ENCODE peak calls at places on chromosomes 3 and 15, in five cellular contexts. B, O, L, W and T are unnamed samples.

GRCh38 chr3:114404590-114404989 is 110.8 kb downstream of the TIGIT start:
- DNase-seq in W (no peak), L (no peak), O (peak; percentile 9), B (no peak), T (no peak)

GRCh38 chr3:180980612-180981011 is 8.9 kb downstream of the DNAJC19 start:
- DNase-seq in B (no peak), W (peak; percentile 14), L (no peak), O (no peak), T (no peak)

GRCh38 chr15:76334438-76335004 is 2.1 kb upstream of the ISL2 start:
- DNase-seq in L (no peak), W (no peak), B (no peak), O (no peak), T (no peak)

GRCh38 chr3:170233532-170233931 is 11.3 kb downstream of the PRKCI start:
- DNase-seq in W (peak; percentile 69), B (no peak), L (no peak), O (no peak), T (peak; percentile 15)

GRCh38 chr3:71930056-71930991 is 145.4 kb upstream of the PROK2 start:
- DNase-seq in B (no peak), W (peak; percentile 10), O (peak; percentile 34), L (no peak), T (peak; percentile 3)

GRCh38 chr3:149970716-149971402 is at the start of gene PFN2:
- DNase-seq in B (peak; percentile 27), L (peak; percentile 75), O (peak; percentile 57), W (no peak), T (peak; percentile 94)

GRCh38 chr3:188539631-188540194 is 385.8 kb downstream of the LPP start:
- DNase-seq in B (no peak), O (no peak), L (no peak), W (no peak), T (no peak)

GRCh38 chr15:58203537-58203936 is 65.4 kb downstream of the AQP9 start:
- DNase-seq in W (peak; percentile 95), B (no peak), L (no peak), O (no peak), T (peak; percentile 65)

GRCh38 chr3:126417461-126418255 is 22.9 kb downstream of the CFAP100 start:
- DNase-seq in W (no peak), L (no peak), O (no peak), B (no peak), T (no peak)

GRCh38 chr3:46829699-46830208 is 33.5 kb downstream of the MYL3 start:
- DNase-seq in B (no peak), W (no peak), L (no peak), O (no peak), T (no peak)

GRCh38 chr15:98548172-98548971 is 100.0 kb upstream of the IGF1R start:
- DNase-seq in W (no peak), L (peak; percentile 54), B (no peak), O (no peak), T (peak; percentile 55)

GRCh38 chr15:100311829-100312228 is 29.9 kb downstream of the ADAMTS17 start:
- DNase-seq in L (no peak), W (no peak), B (no peak), O (no peak), T (no peak)

GRCh38 chr15:69610264-69610663 is 157.6 kb downstream of the RPLP1 start:
- DNase-seq in B (no peak), W (no peak), O (no peak), L (no peak), T (no peak)

GRCh38 chr3:111926266-111926676 is 52.6 kb upstream of the ABHD10 start:
- DNase-seq in W (no peak), O (no peak), B (no peak), L (no peak), T (peak; percentile 93)

GRCh38 chr3:184337315-184337714 is at the start of gene FAM131A:
- DNase-seq in O (no peak), L (no peak), W (no peak), B (no peak), T (no peak)

GRCh38 chr3:147614210-147614609 is 205.0 kb downstream of the ZIC1 start:
- DNase-seq in O (no peak), B (no peak), L (no peak), W (no peak), T (no peak)

GRCh38 chr15:41051139-41051538 is 64.9 kb downstream of the INO80 start:
- DNase-seq in L (no peak), O (no peak), B (no peak), W (no peak), T (no peak)

GRCh38 chr15:29687939-29688884 is 134.1 kb downstream of the TJP1 start:
- DNase-seq in W (no peak), L (no peak), B (no peak), O (no peak), T (no peak)

GRCh38 chr3:195549931-195550519 is 6.9 kb upstream of the PPP1R2 start:
- DNase-seq in B (peak; percentile 54), W (no peak), O (no peak), L (no peak), T (no peak)

GRCh38 chr3:13540332-13540995 is 8.5 kb upstream of the FBLN2 start:
- DNase-seq in W (no peak), L (no peak), O (no peak), B (no peak), T (no peak)

GRCh38 chr15:48366574-48367312 is 35.5 kb downstream of the DUT start:
- DNase-seq in L (no peak), O (no peak), W (no peak), B (no peak), T (no peak)

GRCh38 chr3:146087121-146087520 is 73.9 kb downstream of the PLOD2 start:
- DNase-seq in L (no peak), W (no peak), O (no peak), B (no peak), T (no peak)

GRCh38 chr3:18111702-18112311 is 313.3 kb downstream of the SATB1 start:
- DNase-seq in B (no peak), W (no peak), O (no peak), L (no peak), T (no peak)

GRCh38 chr3:152769523-152769922 is 65.4 kb upstream of the P2RY1 start:
- DNase-seq in O (no peak), L (no peak), W (no peak), B (no peak), T (no peak)

GRCh38 chr3:179324270-179324754 is 1.5 kb downstream of the ZNF639 start:
- DNase-seq in W (no peak), L (peak; percentile 4), B (no peak), O (peak; percentile 81), T (peak; percentile 17)

GRCh38 chr3:11915621-11916417 is 69.1 kb upstream of the TAMM41 start:
- DNase-seq in O (no peak), L (no peak), B (no peak), W (no peak), T (no peak)

GRCh38 chr3:32667072-32667582 is 17.9 kb upstream of the CNOT10 start:
- DNase-seq in L (no peak), B (no peak), O (no peak), W (no peak), T (no peak)